ENCODE peak calls at places on chromosomes 6 and 20, in eight cellular contexts. J is epithelial cell of proximal tubule; H is CD8-positive, alpha-beta T cell; L is AG09309; N is BJ; T is foreskin fibroblast; X is astrocyte of the spinal cord; D is adrenal gland. Z is an unnamed sample.

GRCh38 chr20:219290-220115 is 7.6 kb upstream of the DEFB129 start:
- DNase-seq in J (no peak), H (no peak), L (no peak), N (no peak), T (no peak), X (no peak), D (no peak), Z (no peak)

GRCh38 chr20:51480507-51481270 is 61.8 kb downstream of the NFATC2 start:
- DNase-seq in J (no peak), H (no peak), L (no peak), N (no peak), T (no peak), X (no peak), D (no peak), Z (no peak)

GRCh38 chr6:72031471-72031870 is 145.1 kb downstream of the RIMS1 start:
- DNase-seq in J (no peak), H (no peak), L (no peak), N (peak), T (no peak), X (no peak), D (no peak), Z (no peak)

GRCh38 chr6:53624491-53624890 is 41.1 kb downstream of the KLHL31 start:
- DNase-seq in J (no peak), H (no peak), L (no peak), N (no peak), T (no peak), X (no peak), D (no peak), Z (no peak)

GRCh38 chr20:14336667-14337066 is 745 bp downstream of the FLRT3 start:
- DNase-seq in J (no peak), H (no peak), L (no peak), N (no peak), T (no peak), X (no peak), D (no peak), Z (no peak)

GRCh38 chr6:73798592-73798991 is 102.6 kb downstream of the CD109 start:
- DNase-seq in J (peak), H (no peak), L (peak), N (peak), T (peak), X (peak), D (no peak), Z (peak)

GRCh38 chr6:105443941-105444340 is 41.1 kb upstream of the PREP start:
- DNase-seq in J (no peak), H (no peak), L (no peak), N (no peak), T (no peak), X (no peak), D (no peak), Z (no peak)

GRCh38 chr6:32969685-32970412 is 1.5 kb downstream of the BRD2 start:
- DNase-seq in J (no peak), H (peak), L (peak), N (peak), T (peak), X (peak), D (peak), Z (peak)

GRCh38 chr6:70901324-70901723 is 55.5 kb downstream of the B3GAT2 start:
- DNase-seq in J (no peak), H (no peak), L (no peak), N (no peak), T (no peak), X (no peak), D (no peak), Z (no peak)

GRCh38 chr6:137011406-137011805 is 33.4 kb downstream of the IL20RA start:
- DNase-seq in J (no peak), H (no peak), L (no peak), N (no peak), T (no peak), X (no peak), D (no peak), Z (no peak)

GRCh38 chr20:6140947-6141346 is 18.1 kb upstream of the FERMT1 start:
- DNase-seq in J (no peak), H (no peak), L (no peak), N (no peak), T (no peak), X (no peak), D (no peak), Z (no peak)

GRCh38 chr6:68043122-68043398 is 592.0 kb upstream of the ADGRB3 start:
- DNase-seq in J (no peak), H (no peak), L (no peak), N (no peak), T (no peak), X (no peak), D (no peak), Z (no peak)

GRCh38 chr6:127518710-127519468 is at the start of gene MTCL3:
- DNase-seq in J (peak), H (peak), L (no peak), N (no peak), T (peak), X (peak), D (peak), Z (no peak)

GRCh38 chr20:44052166-44052565 is 134.8 kb downstream of the JPH2 start:
- DNase-seq in J (no peak), H (no peak), L (no peak), N (no peak), T (no peak), X (no peak), D (peak), Z (no peak)

GRCh38 chr6:25342784-25343183 is 63.6 kb downstream of the CARMIL1 start:
- DNase-seq in J (no peak), H (no peak), L (peak), N (peak), T (no peak), X (no peak), D (no peak), Z (no peak)

GRCh38 chr6:2626381-2626780 is 124.3 kb downstream of the MYLK4 start:
- DNase-seq in J (no peak), H (no peak), L (no peak), N (no peak), T (no peak), X (peak), D (no peak), Z (no peak)

GRCh38 chr6:39441301-39441700 is 118.8 kb upstream of the KCNK16 start:
- DNase-seq in J (no peak), H (no peak), L (no peak), N (no peak), T (no peak), X (no peak), D (no peak), Z (no peak)

GRCh38 chr6:31718294-31718693 is 3.1 kb downstream of the LY6G6D start:
- DNase-seq in J (no peak), H (no peak), L (no peak), N (no peak), T (no peak), X (no peak), D (no peak), Z (no peak)

GRCh38 chr6:107867302-107867615 is 43.1 kb upstream of the SCML4 start:
- DNase-seq in J (no peak), H (no peak), L (no peak), N (no peak), T (no peak), X (no peak), D (no peak), Z (no peak)

GRCh38 chr6:138341176-138341575 is 36.5 kb upstream of the SMIM28 start:
- DNase-seq in J (no peak), H (no peak), L (no peak), N (no peak), T (no peak), X (no peak), D (no peak), Z (no peak)

GRCh38 chr20:46630336-46630735 is 20.9 kb downstream of the SLC13A3 start:
- DNase-seq in J (no peak), H (no peak), L (no peak), N (no peak), T (no peak), X (no peak), D (no peak), Z (no peak)

GRCh38 chr6:144482142-144482541 is 197.0 kb downstream of the UTRN start:
- DNase-seq in J (peak), H (peak), L (peak), N (peak), T (peak), X (peak), D (peak), Z (peak)

GRCh38 chr20:61608275-61609085 is 356.4 kb downstream of the CDH4 start:
- DNase-seq in J (no peak), H (no peak), L (no peak), N (no peak), T (no peak), X (peak), D (no peak), Z (no peak)

GRCh38 chr6:82988904-82989303 is 76.7 kb downstream of the UBE3D start:
- DNase-seq in J (no peak), H (no peak), L (no peak), N (no peak), T (no peak), X (peak), D (no peak), Z (no peak)

GRCh38 chr6:116783852-116784251 is 18.3 kb upstream of the FAM162B start:
- DNase-seq in J (no peak), H (no peak), L (no peak), N (no peak), T (no peak), X (peak), D (no peak), Z (no peak)

GRCh38 chr6:47105469-47106188 is 63.5 kb upstream of the ADGRF1 start:
- DNase-seq in J (no peak), H (no peak), L (no peak), N (no peak), T (no peak), X (no peak), D (no peak), Z (no peak)

GRCh38 chr20:21936720-21937380 is 231.4 kb downstream of the PAX1 start:
- DNase-seq in J (no peak), H (no peak), L (no peak), N (no peak), T (no peak), X (peak), D (no peak), Z (no peak)

GRCh38 chr20:22428051-22428450 is 156.3 kb downstream of the FOXA2 start:
- DNase-seq in J (no peak), H (no peak), L (no peak), N (no peak), T (no peak), X (no peak), D (no peak), Z (no peak)

GRCh38 chr6:151948007-151948745 is 140.7 kb downstream of the ESR1 start:
- DNase-seq in J (no peak), H (no peak), L (no peak), N (no peak), T (no peak), X (no peak), D (no peak), Z (no peak)

GRCh38 chr6:9766240-9766915 is 648.5 kb downstream of the TFAP2A start:
- DNase-seq in J (peak), H (no peak), L (peak), N (peak), T (peak), X (peak), D (no peak), Z (peak)

GRCh38 chr20:39829713-39830112 is 859.3 kb downstream of the MAFB start:
- DNase-seq in J (no peak), H (no peak), L (no peak), N (no peak), T (no peak), X (no peak), D (no peak), Z (no peak)

GRCh38 chr6:150252714-150253444 is 110.0 kb downstream of the PPP1R14C start:
- DNase-seq in J (no peak), H (no peak), L (no peak), N (no peak), T (no peak), X (no peak), D (no peak), Z (no peak)

GRCh38 chr20:49853640-49854039 is 41.0 kb downstream of the SLC9A8 start:
- DNase-seq in J (peak), H (no peak), L (peak), N (no peak), T (peak), X (peak), D (peak), Z (no peak)

GRCh38 chr6:2999005-2999620 is 581 bp upstream of the NQO2 start:
- DNase-seq in J (peak), H (no peak), L (peak), N (no peak), T (peak), X (no peak), D (no peak), Z (no peak)

GRCh38 chr6:126721581-126722145 is 381.7 kb downstream of the CENPW start:
- DNase-seq in J (peak), H (no peak), L (peak), N (peak), T (peak), X (peak), D (no peak), Z (peak)

GRCh38 chr20:19944772-19945459 is 72.2 kb upstream of the NAA20 start:
- DNase-seq in J (peak), H (no peak), L (peak), N (no peak), T (no peak), X (peak), D (no peak), Z (no peak)

GRCh38 chr6:143843689-143844405 is 709 bp downstream of the LTV1 start:
- DNase-seq in J (no peak), H (no peak), L (no peak), N (no peak), T (no peak), X (peak), D (no peak), Z (no peak)

GRCh38 chr6:11227698-11228097 is 4.8 kb downstream of the NEDD9 start:
- DNase-seq in J (no peak), H (no peak), L (no peak), N (no peak), T (no peak), X (no peak), D (no peak), Z (no peak)
- H3K4me3 ChIP-seq in J (no peak), H (no peak), L (no peak), N (no peak), T (no peak), X (no peak), D (no peak), Z (no peak)

DNA sequence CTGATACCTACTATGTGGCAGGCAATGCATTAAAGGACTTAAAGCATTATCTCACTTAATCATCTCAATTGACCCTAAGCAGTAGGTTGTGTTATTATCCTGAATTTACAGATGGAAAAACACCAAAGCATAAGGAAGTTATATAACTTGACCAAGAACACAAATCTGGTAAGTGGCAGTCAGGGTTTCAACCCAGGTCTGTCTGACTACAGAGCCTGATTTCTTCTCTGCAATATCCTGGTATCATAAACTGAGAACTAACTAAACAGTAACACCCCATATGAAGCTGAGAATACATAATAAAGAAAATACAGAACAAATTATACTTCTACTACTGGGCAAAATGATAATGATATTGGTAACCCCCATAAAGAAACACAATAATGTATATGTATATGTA is 13.8 kb upstream of the DST start:
- DNase-seq in J (no peak), H (no peak), L (no peak), N (no peak), T (no peak), X (no peak), D (no peak), Z (no peak)
- TF ChIP-seq CTCF in J (no peak), H (no peak), L (no peak), N (no peak), T (no peak), X (no peak), D (no peak), Z (no peak)

DNA sequence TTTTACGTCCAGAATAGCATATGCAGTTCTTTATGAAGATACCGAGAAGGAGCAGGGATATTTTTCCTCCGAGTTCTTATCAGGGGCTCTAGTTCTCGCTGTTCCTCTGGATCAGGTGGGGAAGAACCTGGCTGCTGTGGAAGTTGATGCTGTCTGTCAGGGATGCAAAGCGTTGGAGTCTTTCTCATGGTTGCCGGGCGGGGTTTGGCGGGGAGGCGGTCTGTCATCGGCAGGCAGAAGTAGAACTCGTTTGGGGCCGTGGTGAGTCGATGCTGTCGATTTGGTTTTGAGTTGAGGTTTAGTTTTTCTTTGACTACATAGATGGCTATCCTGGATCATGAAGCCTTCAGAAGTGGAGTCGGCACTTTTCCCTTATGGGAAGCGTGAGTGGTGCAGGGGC is 691.2 kb downstream of the QKI start:
- DNase-seq in J (no peak), H (no peak), L (no peak), N (no peak), T (no peak), X (no peak), D (no peak), Z (no peak)
- H3K4me3 ChIP-seq in J (no peak), H (no peak), L (no peak), N (no peak), T (no peak), X (no peak), D (no peak), Z (no peak)

DNA sequence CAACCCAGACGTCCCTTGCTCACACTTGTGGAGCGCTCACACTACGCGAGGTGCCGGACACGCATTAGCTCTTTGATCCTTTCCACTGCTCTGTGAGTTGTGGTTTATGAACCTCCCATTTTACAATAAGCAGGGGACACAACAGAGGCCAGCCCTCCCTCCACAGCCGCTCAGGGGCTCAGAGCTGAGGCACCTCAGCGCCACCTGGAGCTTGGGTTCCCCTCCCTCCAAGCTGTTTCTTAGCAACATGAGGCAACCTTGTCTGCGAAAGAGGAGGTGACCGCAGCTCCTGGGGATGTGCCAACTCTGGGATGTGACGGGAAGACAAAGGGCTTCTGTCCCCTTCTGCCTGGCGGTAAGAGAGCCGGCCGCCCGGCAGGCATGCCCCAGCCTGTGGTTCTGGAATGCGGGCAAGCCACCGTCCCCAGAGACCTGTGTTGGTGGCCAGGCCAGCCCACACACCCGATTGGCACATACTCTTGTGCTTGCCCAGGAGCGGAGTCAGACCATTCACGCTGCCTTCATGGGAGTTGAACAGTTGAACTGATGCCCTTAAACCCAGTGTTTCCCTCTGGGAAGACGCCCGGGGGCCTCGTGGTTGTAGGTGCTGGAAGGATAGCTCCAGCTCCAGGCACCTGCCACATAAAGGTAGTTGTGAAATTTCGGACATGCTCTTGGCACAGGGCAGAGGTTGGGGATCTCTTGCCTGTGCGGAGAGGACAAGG is 44.5 kb downstream of the RBM38 start:
- DNase-seq in J (no peak), H (peak), L (no peak), N (no peak), T (no peak), X (peak), D (no peak), Z (no peak)
- TF ChIP-seq CTCF in J (no peak), H (no peak), L (no peak), N (no peak), T (no peak), X (no peak), D (no peak), Z (no peak)

GRCh38 chr6:22043284-22043962 is 253.4 kb downstream of the PRL start:
- DNase-seq in J (no peak), H (no peak), L (no peak), N (no peak), T (no peak), X (no peak), D (no peak), Z (no peak)
- H3K4me3 ChIP-seq in J (peak), H (no peak), L (peak), N (no peak), T (no peak), X (no peak), D (no peak), Z (no peak)